ENCODE peak calls at places on chromosomes 7 and 10, in six cellular contexts. S, L, F, M, W and K are unnamed samples.

GRCh38 chr7:145339319-145339718 is 503.5 kb upstream of the TPK1 start:
- DNase-seq in S (no peak), L (no peak), F (no peak), M (no peak), W (no peak), K (no peak)

GRCh38 chr7:31716355-31716754 is 29.3 kb downstream of the PPP1R17 start:
- DNase-seq in S (no peak), L (no peak), F (no peak), M (no peak), W (no peak), K (no peak)

GRCh38 chr10:116024479-116024878 is 248.5 kb downstream of the GFRA1 start:
- DNase-seq in S (no peak), L (no peak), F (no peak), M (no peak), W (no peak), K (no peak)

GRCh38 chr10:61896854-61897661 is 4.4 kb upstream of the ARID5B start:
- DNase-seq in S (peak), L (peak), F (peak), M (peak), W (peak), K (peak)

GRCh38 chr7:24732646-24733413 is 24.4 kb downstream of the GSDME start:
- DNase-seq in S (no peak), L (no peak), F (no peak), M (no peak), W (no peak), K (peak)

GRCh38 chr10:100340948-100341847 is 5.8 kb upstream of the SCD start:
- DNase-seq in S (no peak), L (no peak), F (no peak), M (no peak), W (no peak), K (no peak)

GRCh38 chr7:68547794-68548193 is 1050.5 kb upstream of the AUTS2 start:
- DNase-seq in S (no peak), L (no peak), F (no peak), M (no peak), W (no peak), K (no peak)

GRCh38 chr7:46554688-46555422 is 633.8 kb upstream of the IGFBP3 start:
- DNase-seq in S (no peak), L (no peak), F (no peak), M (no peak), W (no peak), K (no peak)

GRCh38 chr10:87578799-87579401 is 74.2 kb downstream of the MINPP1 start:
- DNase-seq in S (no peak), L (no peak), F (no peak), M (no peak), W (peak), K (no peak)

GRCh38 chr10:62691331-62691730 is 113.2 kb upstream of the ADO start:
- DNase-seq in S (no peak), L (no peak), F (no peak), M (no peak), W (no peak), K (no peak)

GRCh38 chr7:116525298-116525912 is 569 bp downstream of the CAV1 start:
- DNase-seq in S (peak), L (peak), F (no peak), M (peak), W (peak), K (peak)

GRCh38 chr7:11584406-11585031 is 247.5 kb downstream of the THSD7A start:
- DNase-seq in S (no peak), L (no peak), F (no peak), M (no peak), W (no peak), K (no peak)

GRCh38 chr7:34846976-34847375 is 189.0 kb downstream of the NPSR1 start:
- DNase-seq in S (no peak), L (no peak), F (no peak), M (no peak), W (no peak), K (no peak)

GRCh38 chr7:30163231-30163894 is 28.6 kb downstream of the MTURN start:
- DNase-seq in S (no peak), L (peak), F (no peak), M (no peak), W (no peak), K (peak)

GRCh38 chr10:83603708-83604107 is 535.6 kb upstream of the GHITM start:
- DNase-seq in S (peak), L (no peak), F (no peak), M (no peak), W (no peak), K (no peak)

GRCh38 chr10:122281751-122282150 is 10.7 kb downstream of the BTBD16 start:
- DNase-seq in S (no peak), L (no peak), F (no peak), M (no peak), W (no peak), K (no peak)

GRCh38 chr10:91901784-91902677 is 7.3 kb downstream of the FGFBP3 start:
- DNase-seq in S (no peak), L (peak), F (peak), M (no peak), W (no peak), K (peak)

GRCh38 chr10:26869528-26869927 is 8.8 kb upstream of the ABI1 start:
- DNase-seq in S (no peak), L (no peak), F (no peak), M (no peak), W (no peak), K (no peak)

GRCh38 chr10:126459878-126460481 is 71.7 kb upstream of the ADAM12 start:
- DNase-seq in S (no peak), L (no peak), F (peak), M (no peak), W (no peak), K (no peak)

GRCh38 chr7:29989257-29989995 is at the start of gene SCRN1:
- DNase-seq in S (peak), L (no peak), F (no peak), M (peak), W (peak), K (peak)

GRCh38 chr7:151385626-151386300 is 24.1 kb downstream of the WDR86 start:
- DNase-seq in S (no peak), L (no peak), F (no peak), M (no peak), W (peak), K (no peak)

GRCh38 chr10:18659784-18660561 is 742 bp downstream of the ARL5B start:
- DNase-seq in S (no peak), L (peak), F (no peak), M (peak), W (no peak), K (peak)

GRCh38 chr7:33109758-33110238 is 594 bp upstream of the RP9 start:
- DNase-seq in S (no peak), L (no peak), F (no peak), M (no peak), W (no peak), K (peak)

GRCh38 chr7:27145884-27146401 is 1.6 kb downstream of the HOXA6 start:
- DNase-seq in S (no peak), L (no peak), F (no peak), M (peak), W (no peak), K (no peak)

GRCh38 chr10:71241114-71241898 is 28.9 kb downstream of the UNC5B start:
- DNase-seq in S (no peak), L (no peak), F (no peak), M (no peak), W (no peak), K (no peak)

GRCh38 chr7:79548616-79549206 is 95.2 kb upstream of the MAGI2 start:
- DNase-seq in S (no peak), L (no peak), F (no peak), M (no peak), W (no peak), K (no peak)

GRCh38 chr7:137954614-137955013 is 47.3 kb downstream of the CREB3L2 start:
- DNase-seq in S (no peak), L (no peak), F (no peak), M (no peak), W (no peak), K (no peak)

GRCh38 chr10:102752266-102752930 is 8.7 kb downstream of the WBP1L start:
- DNase-seq in S (no peak), L (no peak), F (no peak), M (peak), W (no peak), K (no peak)

GRCh38 chr7:127678947-127679346 is 27.0 kb downstream of the SND1 start:
- DNase-seq in S (no peak), L (no peak), F (no peak), M (no peak), W (no peak), K (no peak)

GRCh38 chr7:50268223-50268622 is 36.3 kb upstream of the IKZF1 start:
- DNase-seq in S (no peak), L (no peak), F (no peak), M (no peak), W (no peak), K (no peak)

GRCh38 chr10:79146611-79147130 is 77.9 kb downstream of the ZMIZ1 start:
- DNase-seq in S (no peak), L (no peak), F (no peak), M (peak), W (peak), K (no peak)

GRCh38 chr10:129466703-129467345 is at the start of gene MGMT:
- DNase-seq in S (peak), L (peak), F (peak), M (peak), W (peak), K (peak)
- TF ChIP-seq POLR2A in S (peak), L (no peak), F (no peak), M (peak), W (peak), K (peak)

DNA sequence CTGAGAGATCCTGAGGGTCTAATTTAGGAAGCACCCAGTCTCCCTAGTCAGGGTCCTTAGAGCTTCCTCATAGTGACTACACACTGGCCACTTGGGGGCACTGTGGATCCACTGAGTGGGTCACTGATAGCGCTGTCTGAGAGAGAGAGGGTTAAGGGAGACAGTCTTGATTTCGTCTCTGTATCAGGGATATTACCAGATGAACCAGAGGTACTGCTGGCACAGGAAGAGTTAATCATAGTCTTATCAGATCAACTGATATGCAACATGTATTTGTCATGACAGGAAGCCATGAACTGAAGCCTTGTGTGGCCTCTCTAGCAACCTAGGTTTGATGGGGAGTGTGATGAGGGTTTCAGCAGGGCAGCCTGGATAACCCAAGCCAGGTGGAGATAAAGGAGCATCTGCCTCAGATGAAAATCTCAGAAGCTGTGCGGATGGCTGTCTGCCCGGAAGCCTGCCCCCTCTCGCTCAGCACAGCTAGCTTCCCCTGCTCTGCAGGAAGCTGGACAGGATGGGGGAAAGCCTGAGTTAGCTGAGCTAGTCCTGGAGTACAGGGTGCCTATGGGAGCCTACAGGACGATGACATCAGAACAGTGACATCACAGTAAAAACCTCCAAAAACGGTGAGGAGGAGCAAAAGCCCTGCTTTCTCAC is 214.0 kb upstream of the PRSS1 start:
- DNase-seq in S (peak), L (peak), F (peak), M (peak), W (no peak), K (peak)
- TF ChIP-seq POLR2A in S (no peak), L (no peak), F (no peak), M (no peak), W (no peak), K (no peak)

GRCh38 chr7:7254319-7254718 is 72.0 kb downstream of the C1GALT1 start:
- DNase-seq in S (no peak), L (no peak), F (no peak), M (no peak), W (no peak), K (no peak)

GRCh38 chr7:7261863-7262262 is 79.5 kb downstream of the C1GALT1 start:
- DNase-seq in S (no peak), L (no peak), F (no peak), M (no peak), W (no peak), K (no peak)

GRCh38 chr7:7256731-7257274 is 74.5 kb downstream of the C1GALT1 start:
- DNase-seq in S (no peak), L (no peak), F (no peak), M (no peak), W (no peak), K (no peak)

GRCh38 chr7:7254908-7255307 is 72.6 kb downstream of the C1GALT1 start:
- DNase-seq in S (no peak), L (no peak), F (no peak), M (no peak), W (no peak), K (no peak)

DNA sequence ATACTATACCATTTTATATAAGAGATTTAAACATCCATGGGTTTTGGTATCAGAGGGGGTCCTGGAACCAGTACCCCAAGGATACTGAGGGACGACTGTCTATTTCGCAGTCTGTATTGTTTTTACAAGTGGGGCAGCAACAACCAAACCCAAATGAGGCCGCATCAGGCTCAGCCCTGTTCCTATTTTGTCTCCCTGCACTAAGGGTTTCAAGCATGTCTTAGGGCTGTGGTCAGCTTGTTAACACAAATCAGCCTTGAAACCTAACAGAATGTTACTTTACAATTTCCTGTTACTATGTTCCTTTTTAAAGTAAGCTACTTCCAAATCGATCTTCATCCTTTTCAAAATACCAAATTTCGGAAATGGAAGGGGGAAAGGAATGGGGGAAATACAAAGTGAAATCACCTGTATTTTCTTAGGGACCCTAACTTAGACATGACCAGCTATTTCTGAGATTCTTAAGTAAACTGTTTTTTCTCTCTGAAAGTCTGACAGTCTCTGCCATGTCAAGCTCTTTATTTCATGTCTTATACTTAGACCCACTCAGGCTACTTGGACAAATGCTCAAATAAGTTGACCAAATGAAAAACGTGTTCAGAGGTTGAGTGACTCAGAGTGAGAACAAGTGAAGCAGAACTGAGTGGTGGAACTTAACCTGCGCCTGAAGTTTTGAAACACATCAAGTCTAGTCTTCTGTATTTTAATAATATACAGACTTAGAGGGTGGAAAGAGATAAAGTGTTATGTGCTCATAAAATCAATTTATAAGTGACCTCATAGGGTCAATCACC is 75.8 kb downstream of the C1GALT1 start:
- DNase-seq in S (peak), L (no peak), F (no peak), M (peak), W (no peak), K (no peak)
- TF ChIP-seq POLR2A in S (no peak), L (no peak), F (no peak), M (no peak), W (no peak), K (no peak)

DNA sequence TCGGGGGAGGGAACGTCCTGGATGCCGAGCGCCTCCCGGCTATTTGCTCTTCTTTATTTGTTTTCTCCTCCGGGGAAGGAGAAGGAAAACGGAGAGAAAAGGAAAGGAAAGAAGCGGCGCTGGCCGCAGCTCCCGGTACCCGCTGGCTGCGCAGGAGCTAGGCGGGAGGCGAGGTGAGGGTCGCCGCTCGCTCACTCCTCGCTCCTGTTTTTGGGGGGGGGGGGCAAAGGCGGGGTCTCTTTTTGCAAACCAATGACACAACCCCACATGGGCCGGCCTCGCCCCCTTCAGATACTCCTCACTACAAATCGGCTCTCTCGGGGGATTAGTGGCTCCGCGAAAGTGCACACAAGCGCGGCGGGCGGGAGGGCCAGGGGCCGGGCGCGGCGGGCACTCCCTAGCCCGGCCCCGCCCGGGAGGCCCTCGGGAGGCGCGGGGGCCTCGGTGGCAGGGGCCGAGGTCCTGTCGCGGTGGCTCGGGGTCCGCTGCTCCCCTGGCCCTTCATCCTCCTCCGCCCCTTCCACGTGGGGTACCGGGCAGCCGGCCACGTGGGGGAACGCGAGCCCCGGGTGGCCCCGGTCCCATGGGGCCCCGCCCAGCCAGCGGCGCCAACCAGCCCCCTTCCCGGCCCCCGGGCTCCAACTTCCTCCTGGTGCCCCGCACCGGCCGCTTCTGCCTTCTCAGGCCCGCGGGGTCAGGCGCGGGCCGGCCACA is 650 bp upstream of the CTBP2 start:
- DNase-seq in S (no peak), L (peak), F (peak), M (peak), W (peak), K (peak)
- TF ChIP-seq POLR2A in S (no peak), L (no peak), F (peak), M (no peak), W (peak), K (no peak)

GRCh38 chr10:13765641-13766341 is 179.0 kb downstream of the PRPF18 start:
- DNase-seq in S (no peak), L (no peak), F (no peak), M (peak), W (no peak), K (no peak)
- TF ChIP-seq POLR2A in S (no peak), L (no peak), F (no peak), M (no peak), W (no peak), K (no peak)

DNA sequence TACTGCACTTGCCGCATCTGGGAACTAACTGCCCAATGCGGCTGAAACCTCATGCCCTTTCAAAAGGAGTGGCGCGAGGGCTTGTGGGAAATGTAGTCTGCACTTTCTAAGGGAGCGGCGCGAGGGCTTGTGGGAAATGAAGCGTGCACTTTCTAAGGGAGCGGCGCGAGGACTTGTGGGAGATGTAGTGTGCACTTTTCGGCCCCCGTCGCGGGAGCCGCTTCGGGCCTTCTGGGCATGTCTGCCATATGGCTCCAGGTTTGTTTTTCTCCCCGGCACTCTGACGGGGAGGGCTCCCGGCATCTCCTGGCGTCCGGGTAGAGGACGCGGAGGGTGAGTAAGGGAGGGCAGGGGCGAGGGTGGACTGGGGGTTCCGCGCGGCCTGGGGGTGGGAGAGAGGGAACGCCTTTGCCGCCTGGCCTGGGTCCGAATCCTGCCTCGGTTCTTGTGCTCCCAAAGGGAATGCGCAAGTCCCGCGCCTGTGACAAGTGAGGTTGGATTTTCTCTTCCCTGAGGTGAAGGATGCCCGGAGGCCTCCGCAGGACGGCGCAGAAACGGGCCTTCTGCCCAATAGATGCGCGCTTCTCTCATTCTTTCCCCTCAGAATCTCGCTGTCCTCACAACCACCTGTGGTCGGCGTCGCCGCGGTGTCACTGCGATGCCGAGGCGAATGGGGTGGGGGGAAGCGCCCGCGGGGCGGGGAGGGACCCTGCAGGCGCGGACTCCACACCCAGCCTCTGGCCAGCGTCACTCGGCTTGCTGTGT is at the start of gene ZNF37A:
- DNase-seq in S (peak), L (peak), F (peak), M (peak), W (peak), K (peak)
- TF ChIP-seq POLR2A in S (no peak), L (peak), F (peak), M (peak), W (no peak), K (peak)

DNA sequence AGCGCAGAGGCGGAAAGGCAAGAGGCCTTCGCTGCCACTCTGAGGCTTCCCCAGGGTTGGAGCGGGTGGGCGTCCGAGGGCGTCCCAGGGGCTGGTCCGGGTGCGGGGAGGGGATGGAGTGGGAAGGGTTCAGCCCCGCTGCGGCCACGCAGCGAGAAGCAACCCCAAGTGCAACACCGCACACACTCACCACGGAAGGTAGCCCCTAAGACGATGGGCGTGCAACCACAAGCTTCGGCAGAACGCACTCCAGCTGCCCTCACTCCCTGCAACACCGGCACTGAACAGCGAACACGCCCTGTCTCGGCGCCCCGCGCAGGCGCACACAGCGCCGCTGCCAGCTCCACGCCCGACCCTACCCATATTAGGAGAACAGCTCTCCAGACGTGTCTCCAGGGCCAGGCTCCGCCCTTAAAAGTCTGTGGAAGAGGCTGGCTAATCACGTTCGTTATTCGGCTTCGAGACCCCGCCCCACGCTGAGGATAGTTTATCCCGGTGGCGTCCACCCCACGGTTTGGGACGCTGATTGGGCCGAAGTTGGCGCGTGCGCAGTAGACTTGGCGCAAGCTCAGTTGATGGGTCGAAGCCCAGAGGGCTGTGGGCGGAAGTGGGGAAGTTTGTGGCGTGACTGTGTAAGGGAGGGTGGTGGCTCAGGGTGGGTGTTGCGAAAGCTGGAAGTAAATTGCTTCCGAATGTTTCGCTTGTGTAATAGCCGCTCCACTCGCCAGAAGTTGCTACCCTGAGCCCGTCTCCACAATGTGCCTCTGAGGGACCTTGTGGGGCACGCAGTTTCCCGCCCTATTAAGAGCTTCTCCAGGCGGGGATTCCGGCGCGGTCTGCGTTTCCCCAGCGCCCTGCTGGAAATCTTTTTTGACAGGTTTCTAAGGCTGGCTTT is at the start of gene RSU1:
- DNase-seq in S (peak), L (peak), F (peak), M (peak), W (peak), K (peak)
- TF ChIP-seq POLR2A in S (peak), L (peak), F (no peak), M (peak), W (peak), K (peak)